ENCODE peak calls at places on chromosome 21, in six cellular contexts. F, W, J, B, Z and Y are unnamed samples.

GRCh38 chr21:29914326-29914725 is 25.5 kb downstream of the GRIK1 start:
- DNase-seq in F (no peak), J (no peak), Z (no peak), B (peak; percentile 42), W (no peak), Y (no peak)

GRCh38 chr21:44999972-45000636 is 60.3 kb downstream of the SLX9 start:
- DNase-seq in Z (no peak), W (no peak), F (no peak), B (peak; percentile 26), J (no peak), Y (no peak)

GRCh38 chr21:28333455-28334108 is 659.1 kb downstream of the LTN1 start:
- DNase-seq in W (peak; percentile 69), B (peak; percentile 14), Z (no peak), J (no peak), F (peak; percentile 84), Y (no peak)

GRCh38 chr21:25107708-25108107 is 499.6 kb downstream of the MRPL39 start:
- DNase-seq in B (no peak), J (no peak), W (peak; percentile 61), F (peak; percentile 94), Z (no peak), Y (peak; percentile 73)

GRCh38 chr21:15826147-15826780 is 96.5 kb downstream of the USP25 start:
- DNase-seq in W (peak; percentile 48), B (peak; percentile 66), Z (peak; percentile 66), J (peak; percentile 51), F (peak; percentile 61), Y (peak; percentile 84)

GRCh38 chr21:44778094-44778493 is 23.5 kb downstream of the UBE2G2 start:
- DNase-seq in B (no peak), F (peak; percentile 25), J (peak; percentile 23), Z (no peak), W (no peak), Y (no peak)

GRCh38 chr21:26761174-26761915 is 83.9 kb downstream of the ADAMTS1 start:
- DNase-seq in Z (no peak), J (no peak), B (no peak), W (no peak), F (no peak), Y (no peak)

GRCh38 chr21:25837545-25838263 is 102.9 kb downstream of the GABPA start:
- DNase-seq in W (peak; percentile 22), F (peak; percentile 90), B (peak; percentile 84), Z (peak; percentile 50), J (no peak), Y (peak; percentile 88)

GRCh38 chr21:46121286-46122221 is 23.6 kb downstream of the COL6A2 start:
- DNase-seq in W (no peak), Z (no peak), F (no peak), B (no peak), J (no peak), Y (no peak)

GRCh38 chr21:20523191-20523590 is 475.0 kb upstream of the NCAM2 start:
- DNase-seq in Z (no peak), F (no peak), J (no peak), B (no peak), W (no peak), Y (no peak)

GRCh38 chr21:27346041-27346448 is 379.2 kb upstream of the ADAMTS5 start:
- DNase-seq in W (peak; percentile 72), J (no peak), F (peak; percentile 54), B (peak; percentile 5), Z (no peak), Y (peak; percentile 29)

GRCh38 chr21:16086121-16086520 is 356.3 kb downstream of the USP25 start:
- DNase-seq in W (no peak), Z (no peak), F (no peak), B (no peak), J (no peak), Y (peak; percentile 49)

GRCh38 chr21:44051462-44051941 is 39.4 kb downstream of the TRAPPC10 start:
- DNase-seq in B (no peak), Z (no peak), W (no peak), F (peak; percentile 52), J (no peak), Y (no peak)

GRCh38 chr21:45004481-45005263 is 64.8 kb downstream of the SLX9 start:
- DNase-seq in J (no peak), B (peak; percentile 94), F (no peak), Z (peak; percentile 47), W (no peak), Y (peak; percentile 32)

GRCh38 chr21:15430577-15430976 is 299.2 kb upstream of the USP25 start:
- DNase-seq in J (no peak), B (no peak), F (no peak), W (peak; percentile 23), Z (no peak), Y (no peak)

GRCh38 chr21:23939369-23940065 is 1667.8 kb downstream of the MRPL39 start:
- DNase-seq in F (no peak), B (no peak), W (no peak), Z (no peak), J (no peak), Y (no peak)

GRCh38 chr21:21165063-21165645 is 166.9 kb downstream of the NCAM2 start:
- DNase-seq in F (peak; percentile 94), B (no peak), J (no peak), Z (no peak), W (peak; percentile 94), Y (no peak)

GRCh38 chr21:44972821-44973220 is 33.0 kb downstream of the SLX9 start:
- DNase-seq in J (no peak), B (no peak), Z (no peak), W (peak; percentile 59), F (no peak), Y (peak; percentile 54)

GRCh38 chr21:25360593-25360992 is 246.7 kb downstream of the MRPL39 start:
- DNase-seq in W (peak; percentile 29), Z (no peak), F (no peak), B (no peak), J (no peak), Y (peak; percentile 40)

GRCh38 chr21:22927469-22927868 is 1929.3 kb downstream of the NCAM2 start:
- DNase-seq in J (no peak), W (no peak), F (no peak), Z (no peak), B (no peak), Y (no peak)

GRCh38 chr21:44006656-44007055 is 5.5 kb upstream of the TRAPPC10 start:
- DNase-seq in Z (no peak), W (peak; percentile 75), J (no peak), B (no peak), F (no peak), Y (no peak)

GRCh38 chr21:44370027-44370735 is 16.8 kb downstream of the TRPM2 start:
- DNase-seq in F (peak; percentile 5), B (peak; percentile 78), Z (peak; percentile 78), J (no peak), W (peak; percentile 61), Y (peak; percentile 77)

GRCh38 chr21:32424674-32425073 is 12.2 kb downstream of the EVA1C start:
- DNase-seq in J (no peak), W (no peak), B (no peak), Z (no peak), F (peak; percentile 26), Y (peak; percentile 31)

GRCh38 chr21:33232640-33233039 is 2.9 kb downstream of the IFNAR2 start:
- DNase-seq in J (no peak), B (peak; percentile 67), W (no peak), Z (no peak), F (no peak), Y (no peak)

GRCh38 chr21:39694750-39695149 is 50.2 kb upstream of the IGSF5 start:
- DNase-seq in F (no peak), B (peak; percentile 21), W (no peak), J (no peak), Z (no peak), Y (no peak)

GRCh38 chr21:23160914-23161313 is 2162.7 kb downstream of the NCAM2 start:
- DNase-seq in F (no peak), B (no peak), Z (no peak), W (no peak), J (no peak), Y (peak; percentile 35)

GRCh38 chr21:28834335-28835238 is 158.1 kb downstream of the LTN1 start:
- DNase-seq in W (no peak), J (no peak), F (no peak), Z (no peak), B (no peak), Y (no peak)

GRCh38 chr21:38299651-38300050 is 42.9 kb downstream of the KCNJ15 start:
- DNase-seq in B (no peak), F (no peak), J (no peak), Z (no peak), W (no peak), Y (no peak)
- H3K4me1 ChIP-seq in B (peaks cover 24% of the 10 kb centered on the region), F (peaks cover 21% of the 10 kb centered on the region), J (no peaks in the 10 kb centered on the region), Z (peaks cover 24% of the 10 kb centered on the region), W (peaks cover 44% of the 10 kb centered on the region), Y (peaks cover 21% of the 10 kb centered on the region)

GRCh38 chr21:35048706-35049617 is at the start of gene RUNX1:
- DNase-seq in B (peak; percentile 91), W (peak; percentile 70), J (no peak), Z (no peak), F (peak; percentile 79), Y (peak; percentile 89)
- H3K4me2 ChIP-seq in B (peak within 1 kb of the TSS; percentile 80), W (peak within 1 kb of the TSS; percentile 71), J (peak within 1 kb of the TSS; percentile 72), Z (peak within 1 kb of the TSS; percentile 65), F (peak within 1 kb of the TSS; percentile 76), Y (peak within 1 kb of the TSS; percentile 90)

GRCh38 chr21:35980821-35981220 is 79.5 kb downstream of the SETD4 start:
- DNase-seq in W (no peak), B (no peak), F (no peak), J (no peak), Z (no peak), Y (no peak)

GRCh38 chr21:35984654-35985366 is 75.5 kb downstream of the SETD4 start:
- DNase-seq in B (no peak), Z (peak; percentile 16), W (no peak), F (no peak), J (no peak), Y (peak; percentile 54)

GRCh38 chr21:35987475-35987874 is 72.9 kb downstream of the SETD4 start:
- DNase-seq in J (no peak), Z (peak; percentile 30), W (no peak), F (no peak), B (no peak), Y (no peak)

GRCh38 chr21:35981514-35982070 is 78.7 kb downstream of the SETD4 start:
- DNase-seq in W (peak; percentile 13), F (no peak), J (no peak), Z (no peak), B (peak; percentile 57), Y (no peak)

DNA sequence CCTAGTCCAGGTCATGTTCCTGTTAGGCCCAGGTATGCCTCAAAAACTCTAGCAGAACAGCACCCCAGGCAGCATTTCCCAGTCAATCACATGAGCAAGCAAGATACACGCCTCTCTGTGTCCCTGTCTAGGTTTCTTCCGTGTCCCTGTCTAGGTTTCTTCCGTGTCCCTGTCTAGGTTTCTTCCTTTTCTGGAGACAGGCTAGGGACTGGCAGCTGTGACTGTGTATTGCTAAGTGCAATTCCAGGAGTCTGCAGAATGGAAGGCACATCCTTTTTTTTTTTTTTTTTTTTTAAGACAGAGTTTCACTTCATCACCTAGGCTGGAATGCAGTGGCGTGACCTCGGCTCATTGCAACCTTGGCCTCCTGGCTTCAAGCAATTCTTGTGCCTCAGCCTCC is 77.6 kb downstream of the SETD4 start:
- DNase-seq in Z (no peak), F (no peak), W (no peak), B (peak; percentile 6), J (no peak), Y (no peak)
- H4K20me1 ChIP-seq in Z (no peaks in the 10 kb centered on the region), F (no peaks in the 10 kb centered on the region), W (no peaks in the 10 kb centered on the region), B (no peaks in the 10 kb centered on the region), J (no peaks in the 10 kb centered on the region), Y (no peaks in the 10 kb centered on the region)

DNA sequence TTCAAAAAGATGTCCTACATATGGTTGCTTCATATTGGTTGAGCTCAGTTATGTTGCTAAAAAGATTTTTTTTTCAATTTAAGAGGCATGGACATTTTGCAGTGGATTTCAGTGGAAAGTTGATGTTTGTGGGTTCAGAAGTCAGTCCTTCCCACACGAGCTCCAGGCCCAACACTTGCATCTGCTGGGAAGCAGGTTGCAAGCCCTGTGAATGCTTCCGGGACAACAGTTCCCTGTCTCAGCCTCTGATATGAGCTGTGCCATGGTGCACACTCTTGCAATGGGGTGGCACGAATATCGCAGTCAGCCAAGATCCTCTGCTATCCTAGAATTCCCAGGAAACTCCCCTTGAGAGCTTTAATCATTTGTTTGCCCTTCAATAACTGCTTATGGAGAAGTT is 30.3 kb upstream of the ABCG1 start:
- DNase-seq in J (no peak), Z (no peak), B (no peak), F (no peak), W (no peak), Y (no peak)
- H3K4me1 ChIP-seq in J (no peaks in the 10 kb centered on the region), Z (no peaks in the 10 kb centered on the region), B (peaks cover 23% of the 10 kb centered on the region), F (no peaks in the 10 kb centered on the region), W (peaks cover 8% of the 10 kb centered on the region), Y (peaks cover 9% of the 10 kb centered on the region)